ENCODE peak calls at places on chromosomes 1 and 21, in nine cellular contexts. One of them, this sample, is unnamed.

GRCh38 chr1:29639741-29640427 is 403.6 kb downstream of the PTPRU start:
- DNase-seq in stimulated activated CD8-positive, alpha-beta memory T cell treated with anti-CD3 and anti-CD28 coated beads, Interleukin-4, amount 100 ng/mL, for 24 hours: no peak
- DNase-seq in HFF-Myc: peak; percentile 10
- DNase-seq in coronary artery: no peak
- DNase-seq in astrocyte of the cerebellum: peak; percentile 76
- DNase-seq in activated naive CD4-positive, alpha-beta T cell treated with anti-CD3 and anti-CD28 coated beads, Interleukin-2, amount 50 U/mL, for 16 hours: no peak
- DNase-seq in NCI-H1092 treated with DMSO at 0.1 percent for 48 hours: no peak
- DNase-seq in activated T-helper 9 cell treated with anti-CD3 and anti-CD28 coated beads, Interleukin-2, amount 50 U/mL, for 16 hours: no peak
- DNase-seq in NCI-H2107: peak; percentile 35
- DNase-seq in this sample: peak; percentile 33

GRCh38 chr1:175089319-175089718 is 21.7 kb downstream of the TNN start:
- DNase-seq in stimulated activated CD8-positive, alpha-beta memory T cell treated with anti-CD3 and anti-CD28 coated beads, Interleukin-4, amount 100 ng/mL, for 24 hours: no peak
- DNase-seq in HFF-Myc: no peak
- DNase-seq in coronary artery: no peak
- DNase-seq in astrocyte of the cerebellum: no peak
- DNase-seq in activated naive CD4-positive, alpha-beta T cell treated with anti-CD3 and anti-CD28 coated beads, Interleukin-2, amount 50 U/mL, for 16 hours: no peak
- DNase-seq in NCI-H1092 treated with DMSO at 0.1 percent for 48 hours: no peak
- DNase-seq in activated T-helper 9 cell treated with anti-CD3 and anti-CD28 coated beads, Interleukin-2, amount 50 U/mL, for 16 hours: no peak
- DNase-seq in NCI-H2107: no peak
- DNase-seq in this sample: no peak

GRCh38 chr1:9652379-9653194 is 1.1 kb downstream of the PIK3CD start:
- DNase-seq in stimulated activated CD8-positive, alpha-beta memory T cell treated with anti-CD3 and anti-CD28 coated beads, Interleukin-4, amount 100 ng/mL, for 24 hours: peak; percentile 44
- DNase-seq in HFF-Myc: no peak
- DNase-seq in coronary artery: no peak
- DNase-seq in astrocyte of the cerebellum: no peak
- DNase-seq in activated naive CD4-positive, alpha-beta T cell treated with anti-CD3 and anti-CD28 coated beads, Interleukin-2, amount 50 U/mL, for 16 hours: peak; percentile 53
- DNase-seq in NCI-H1092 treated with DMSO at 0.1 percent for 48 hours: no peak
- DNase-seq in activated T-helper 9 cell treated with anti-CD3 and anti-CD28 coated beads, Interleukin-2, amount 50 U/mL, for 16 hours: peak; percentile 48
- DNase-seq in NCI-H2107: no peak
- DNase-seq in this sample: no peak

GRCh38 chr1:119811985-119812557 is 811 bp upstream of the REG4 start:
- DNase-seq in stimulated activated CD8-positive, alpha-beta memory T cell treated with anti-CD3 and anti-CD28 coated beads, Interleukin-4, amount 100 ng/mL, for 24 hours: no peak
- DNase-seq in HFF-Myc: no peak
- DNase-seq in coronary artery: no peak
- DNase-seq in astrocyte of the cerebellum: no peak
- DNase-seq in activated naive CD4-positive, alpha-beta T cell treated with anti-CD3 and anti-CD28 coated beads, Interleukin-2, amount 50 U/mL, for 16 hours: no peak
- DNase-seq in NCI-H1092 treated with DMSO at 0.1 percent for 48 hours: no peak
- DNase-seq in activated T-helper 9 cell treated with anti-CD3 and anti-CD28 coated beads, Interleukin-2, amount 50 U/mL, for 16 hours: no peak
- DNase-seq in NCI-H2107: no peak
- DNase-seq in this sample: no peak

GRCh38 chr1:52814465-52814864 is 28.1 kb upstream of the ZYG11A start:
- DNase-seq in stimulated activated CD8-positive, alpha-beta memory T cell treated with anti-CD3 and anti-CD28 coated beads, Interleukin-4, amount 100 ng/mL, for 24 hours: no peak
- DNase-seq in HFF-Myc: no peak
- DNase-seq in coronary artery: no peak
- DNase-seq in astrocyte of the cerebellum: no peak
- DNase-seq in activated naive CD4-positive, alpha-beta T cell treated with anti-CD3 and anti-CD28 coated beads, Interleukin-2, amount 50 U/mL, for 16 hours: no peak
- DNase-seq in NCI-H1092 treated with DMSO at 0.1 percent for 48 hours: no peak
- DNase-seq in activated T-helper 9 cell treated with anti-CD3 and anti-CD28 coated beads, Interleukin-2, amount 50 U/mL, for 16 hours: no peak
- DNase-seq in NCI-H2107: no peak
- DNase-seq in this sample: no peak

GRCh38 chr1:118984086-118984989 is 3.8 kb downstream of the TBX15 start:
- DNase-seq in stimulated activated CD8-positive, alpha-beta memory T cell treated with anti-CD3 and anti-CD28 coated beads, Interleukin-4, amount 100 ng/mL, for 24 hours: no peak
- DNase-seq in HFF-Myc: no peak
- DNase-seq in coronary artery: no peak
- DNase-seq in astrocyte of the cerebellum: no peak
- DNase-seq in activated naive CD4-positive, alpha-beta T cell treated with anti-CD3 and anti-CD28 coated beads, Interleukin-2, amount 50 U/mL, for 16 hours: no peak
- DNase-seq in NCI-H1092 treated with DMSO at 0.1 percent for 48 hours: no peak
- DNase-seq in activated T-helper 9 cell treated with anti-CD3 and anti-CD28 coated beads, Interleukin-2, amount 50 U/mL, for 16 hours: no peak
- DNase-seq in NCI-H2107: no peak
- DNase-seq in this sample: no peak

GRCh38 chr1:244759158-244759557 is 76.3 kb upstream of the COX20 start:
- DNase-seq in stimulated activated CD8-positive, alpha-beta memory T cell treated with anti-CD3 and anti-CD28 coated beads, Interleukin-4, amount 100 ng/mL, for 24 hours: no peak
- DNase-seq in HFF-Myc: no peak
- DNase-seq in coronary artery: no peak
- DNase-seq in astrocyte of the cerebellum: no peak
- DNase-seq in activated naive CD4-positive, alpha-beta T cell treated with anti-CD3 and anti-CD28 coated beads, Interleukin-2, amount 50 U/mL, for 16 hours: no peak
- DNase-seq in NCI-H1092 treated with DMSO at 0.1 percent for 48 hours: no peak
- DNase-seq in activated T-helper 9 cell treated with anti-CD3 and anti-CD28 coated beads, Interleukin-2, amount 50 U/mL, for 16 hours: no peak
- DNase-seq in NCI-H2107: no peak
- DNase-seq in this sample: no peak

GRCh38 chr1:59008599-59009347 is 224.9 kb upstream of the JUN start:
- DNase-seq in stimulated activated CD8-positive, alpha-beta memory T cell treated with anti-CD3 and anti-CD28 coated beads, Interleukin-4, amount 100 ng/mL, for 24 hours: no peak
- DNase-seq in HFF-Myc: no peak
- DNase-seq in coronary artery: peak; percentile 70
- DNase-seq in astrocyte of the cerebellum: no peak
- DNase-seq in activated naive CD4-positive, alpha-beta T cell treated with anti-CD3 and anti-CD28 coated beads, Interleukin-2, amount 50 U/mL, for 16 hours: no peak
- DNase-seq in NCI-H1092 treated with DMSO at 0.1 percent for 48 hours: no peak
- DNase-seq in activated T-helper 9 cell treated with anti-CD3 and anti-CD28 coated beads, Interleukin-2, amount 50 U/mL, for 16 hours: no peak
- DNase-seq in NCI-H2107: no peak
- DNase-seq in this sample: no peak

GRCh38 chr21:39204134-39204533 is 20.9 kb upstream of the PSMG1 start:
- DNase-seq in stimulated activated CD8-positive, alpha-beta memory T cell treated with anti-CD3 and anti-CD28 coated beads, Interleukin-4, amount 100 ng/mL, for 24 hours: no peak
- DNase-seq in HFF-Myc: no peak
- DNase-seq in coronary artery: no peak
- DNase-seq in astrocyte of the cerebellum: no peak
- DNase-seq in activated naive CD4-positive, alpha-beta T cell treated with anti-CD3 and anti-CD28 coated beads, Interleukin-2, amount 50 U/mL, for 16 hours: no peak
- DNase-seq in NCI-H1092 treated with DMSO at 0.1 percent for 48 hours: no peak
- DNase-seq in activated T-helper 9 cell treated with anti-CD3 and anti-CD28 coated beads, Interleukin-2, amount 50 U/mL, for 16 hours: no peak
- DNase-seq in NCI-H2107: no peak
- DNase-seq in this sample: no peak

GRCh38 chr21:45033791-45034555 is 40.4 kb upstream of the ADARB1 start:
- DNase-seq in stimulated activated CD8-positive, alpha-beta memory T cell treated with anti-CD3 and anti-CD28 coated beads, Interleukin-4, amount 100 ng/mL, for 24 hours: no peak
- DNase-seq in HFF-Myc: no peak
- DNase-seq in coronary artery: no peak
- DNase-seq in astrocyte of the cerebellum: no peak
- DNase-seq in activated naive CD4-positive, alpha-beta T cell treated with anti-CD3 and anti-CD28 coated beads, Interleukin-2, amount 50 U/mL, for 16 hours: no peak
- DNase-seq in NCI-H1092 treated with DMSO at 0.1 percent for 48 hours: no peak
- DNase-seq in activated T-helper 9 cell treated with anti-CD3 and anti-CD28 coated beads, Interleukin-2, amount 50 U/mL, for 16 hours: no peak
- DNase-seq in NCI-H2107: no peak
- DNase-seq in this sample: no peak

GRCh38 chr1:109467301-109467777 is 993 bp downstream of the SYPL2 start:
- DNase-seq in stimulated activated CD8-positive, alpha-beta memory T cell treated with anti-CD3 and anti-CD28 coated beads, Interleukin-4, amount 100 ng/mL, for 24 hours: no peak
- DNase-seq in HFF-Myc: no peak
- DNase-seq in coronary artery: no peak
- DNase-seq in astrocyte of the cerebellum: no peak
- DNase-seq in activated naive CD4-positive, alpha-beta T cell treated with anti-CD3 and anti-CD28 coated beads, Interleukin-2, amount 50 U/mL, for 16 hours: no peak
- DNase-seq in NCI-H1092 treated with DMSO at 0.1 percent for 48 hours: no peak
- DNase-seq in activated T-helper 9 cell treated with anti-CD3 and anti-CD28 coated beads, Interleukin-2, amount 50 U/mL, for 16 hours: no peak
- DNase-seq in NCI-H2107: no peak
- DNase-seq in this sample: no peak

GRCh38 chr1:238088891-238089290 is 198.2 kb upstream of the ZP4 start:
- DNase-seq in stimulated activated CD8-positive, alpha-beta memory T cell treated with anti-CD3 and anti-CD28 coated beads, Interleukin-4, amount 100 ng/mL, for 24 hours: no peak
- DNase-seq in HFF-Myc: no peak
- DNase-seq in coronary artery: no peak
- DNase-seq in astrocyte of the cerebellum: peak; percentile 6
- DNase-seq in activated naive CD4-positive, alpha-beta T cell treated with anti-CD3 and anti-CD28 coated beads, Interleukin-2, amount 50 U/mL, for 16 hours: no peak
- DNase-seq in NCI-H1092 treated with DMSO at 0.1 percent for 48 hours: peak; percentile 42
- DNase-seq in activated T-helper 9 cell treated with anti-CD3 and anti-CD28 coated beads, Interleukin-2, amount 50 U/mL, for 16 hours: no peak
- DNase-seq in NCI-H2107: no peak
- DNase-seq in this sample: no peak

GRCh38 chr1:109133815-109134214 is 19.9 kb downstream of the ELAPOR1 start:
- DNase-seq in stimulated activated CD8-positive, alpha-beta memory T cell treated with anti-CD3 and anti-CD28 coated beads, Interleukin-4, amount 100 ng/mL, for 24 hours: no peak
- DNase-seq in HFF-Myc: no peak
- DNase-seq in coronary artery: no peak
- DNase-seq in astrocyte of the cerebellum: no peak
- DNase-seq in activated naive CD4-positive, alpha-beta T cell treated with anti-CD3 and anti-CD28 coated beads, Interleukin-2, amount 50 U/mL, for 16 hours: no peak
- DNase-seq in NCI-H1092 treated with DMSO at 0.1 percent for 48 hours: peak; percentile 43
- DNase-seq in activated T-helper 9 cell treated with anti-CD3 and anti-CD28 coated beads, Interleukin-2, amount 50 U/mL, for 16 hours: no peak
- DNase-seq in NCI-H2107: no peak
- DNase-seq in this sample: no peak

GRCh38 chr21:41600556-41600955 is 92.6 kb upstream of the TMPRSS2 start:
- DNase-seq in stimulated activated CD8-positive, alpha-beta memory T cell treated with anti-CD3 and anti-CD28 coated beads, Interleukin-4, amount 100 ng/mL, for 24 hours: no peak
- DNase-seq in HFF-Myc: no peak
- DNase-seq in coronary artery: no peak
- DNase-seq in astrocyte of the cerebellum: no peak
- DNase-seq in activated naive CD4-positive, alpha-beta T cell treated with anti-CD3 and anti-CD28 coated beads, Interleukin-2, amount 50 U/mL, for 16 hours: no peak
- DNase-seq in NCI-H1092 treated with DMSO at 0.1 percent for 48 hours: no peak
- DNase-seq in activated T-helper 9 cell treated with anti-CD3 and anti-CD28 coated beads, Interleukin-2, amount 50 U/mL, for 16 hours: no peak
- DNase-seq in NCI-H2107: no peak
- DNase-seq in this sample: no peak

GRCh38 chr1:152002960-152003359 is 9.3 kb upstream of the S100A10 start:
- DNase-seq in stimulated activated CD8-positive, alpha-beta memory T cell treated with anti-CD3 and anti-CD28 coated beads, Interleukin-4, amount 100 ng/mL, for 24 hours: no peak
- DNase-seq in HFF-Myc: no peak
- DNase-seq in coronary artery: no peak
- DNase-seq in astrocyte of the cerebellum: no peak
- DNase-seq in activated naive CD4-positive, alpha-beta T cell treated with anti-CD3 and anti-CD28 coated beads, Interleukin-2, amount 50 U/mL, for 16 hours: no peak
- DNase-seq in NCI-H1092 treated with DMSO at 0.1 percent for 48 hours: no peak
- DNase-seq in activated T-helper 9 cell treated with anti-CD3 and anti-CD28 coated beads, Interleukin-2, amount 50 U/mL, for 16 hours: no peak
- DNase-seq in NCI-H2107: no peak
- DNase-seq in this sample: no peak

GRCh38 chr21:41717573-41718330 is 49.1 kb downstream of the RIPK4 start:
- DNase-seq in stimulated activated CD8-positive, alpha-beta memory T cell treated with anti-CD3 and anti-CD28 coated beads, Interleukin-4, amount 100 ng/mL, for 24 hours: no peak
- DNase-seq in HFF-Myc: no peak
- DNase-seq in coronary artery: no peak
- DNase-seq in astrocyte of the cerebellum: no peak
- DNase-seq in activated naive CD4-positive, alpha-beta T cell treated with anti-CD3 and anti-CD28 coated beads, Interleukin-2, amount 50 U/mL, for 16 hours: no peak
- DNase-seq in NCI-H1092 treated with DMSO at 0.1 percent for 48 hours: no peak
- DNase-seq in activated T-helper 9 cell treated with anti-CD3 and anti-CD28 coated beads, Interleukin-2, amount 50 U/mL, for 16 hours: no peak
- DNase-seq in NCI-H2107: no peak
- DNase-seq in this sample: no peak

This sample was measured in AG04450.